ENCODE peak calls at places on chromosome 5, in five cellular contexts. One of them, this sample, is unnamed. For H3K27me3, the result is how much of the 10 kb centered on the place peaks cover.

GRCh38 chr5:150114102-150114641 is 27.8 kb upstream of the CSF1R start:
- DNase-seq in MM.1S: no peak
- DNase-seq in stomach: peak
- DNase-seq in AG04450: no peak
- DNase-seq in heart right ventricle: no peak
- DNase-seq in this sample: peak

GRCh38 chr5:158951951-158952545 is 147.7 kb downstream of the EBF1 start:
- DNase-seq in heart right ventricle: no peak
- DNase-seq in AG04450: no peak
- DNase-seq in stomach: no peak
- DNase-seq in MM.1S: no peak
- DNase-seq in this sample: no peak

GRCh38 chr5:139389701-139390638 is at the start of gene MZB1:
- DNase-seq in MM.1S: peak
- DNase-seq in stomach: no peak
- DNase-seq in heart right ventricle: no peak
- DNase-seq in AG04450: no peak
- DNase-seq in this sample: no peak

GRCh38 chr5:130102995-130103394 is 198.7 kb downstream of the CHSY3 start:
- DNase-seq in heart right ventricle: no peak
- DNase-seq in MM.1S: peak
- DNase-seq in stomach: no peak
- DNase-seq in AG04450: no peak
- DNase-seq in this sample: no peak

GRCh38 chr5:98110270-98110669 is 663.2 kb upstream of the RGMB start:
- DNase-seq in AG04450: peak
- DNase-seq in heart right ventricle: no peak
- DNase-seq in MM.1S: no peak
- DNase-seq in stomach: no peak
- DNase-seq in this sample: no peak

GRCh38 chr5:145846087-145846486 is 10.9 kb upstream of the PRELID2 start:
- DNase-seq in MM.1S: no peak
- DNase-seq in AG04450: no peak
- DNase-seq in stomach: no peak
- DNase-seq in heart right ventricle: no peak
- DNase-seq in this sample: no peak

GRCh38 chr5:15929616-15930303 is 249.8 kb downstream of the MARCHF11 start:
- DNase-seq in MM.1S: no peak
- DNase-seq in heart right ventricle: no peak
- DNase-seq in stomach: no peak
- DNase-seq in AG04450: peak
- DNase-seq in this sample: no peak

GRCh38 chr5:172700686-172701324 is 59.7 kb downstream of the NEURL1B start:
- DNase-seq in AG04450: no peak
- DNase-seq in stomach: no peak
- DNase-seq in MM.1S: no peak
- DNase-seq in heart right ventricle: no peak
- DNase-seq in this sample: no peak

GRCh38 chr5:3333105-3333504 is 262.5 kb upstream of the IRX1 start:
- DNase-seq in stomach: no peak
- DNase-seq in heart right ventricle: no peak
- DNase-seq in AG04450: no peak
- DNase-seq in MM.1S: no peak
- DNase-seq in this sample: no peak

GRCh38 chr5:32115985-32116384 is 58.1 kb downstream of the GOLPH3 start:
- DNase-seq in heart right ventricle: no peak
- DNase-seq in MM.1S: no peak
- DNase-seq in AG04450: no peak
- DNase-seq in stomach: no peak
- DNase-seq in this sample: no peak

GRCh38 chr5:95410269-95410668 is 19.1 kb downstream of the FAM81B start:
- DNase-seq in AG04450: no peak
- DNase-seq in stomach: no peak
- DNase-seq in MM.1S: no peak
- DNase-seq in heart right ventricle: no peak
- DNase-seq in this sample: no peak

GRCh38 chr5:104298518-104298917 is 735.9 kb upstream of the NUDT12 start:
- DNase-seq in heart right ventricle: no peak
- DNase-seq in stomach: no peak
- DNase-seq in MM.1S: peak
- DNase-seq in AG04450: no peak
- DNase-seq in this sample: no peak

GRCh38 chr5:7856855-7857254 is 5.9 kb upstream of the CFAP90 start:
- DNase-seq in MM.1S: peak
- DNase-seq in stomach: no peak
- DNase-seq in heart right ventricle: no peak
- DNase-seq in AG04450: no peak
- DNase-seq in this sample: peak

GRCh38 chr5:178664141-178664540 is 37.3 kb upstream of the CLK4 start:
- DNase-seq in AG04450: no peak
- DNase-seq in heart right ventricle: no peak
- DNase-seq in stomach: no peak
- DNase-seq in MM.1S: no peak
- DNase-seq in this sample: no peak

GRCh38 chr5:102903074-102903871 is 148.2 kb downstream of the PAM start:
- DNase-seq in heart right ventricle: no peak
- DNase-seq in stomach: no peak
- DNase-seq in AG04450: peak
- DNase-seq in MM.1S: no peak
- DNase-seq in this sample: no peak

GRCh38 chr5:32462618-32463017 is 18.1 kb upstream of the ZFR start:
- DNase-seq in AG04450: no peak
- DNase-seq in heart right ventricle: no peak
- DNase-seq in MM.1S: no peak
- DNase-seq in stomach: no peak
- DNase-seq in this sample: no peak

GRCh38 chr5:167671176-167671575 is 620.3 kb upstream of the WWC1 start:
- DNase-seq in AG04450: no peak
- DNase-seq in MM.1S: no peak
- DNase-seq in stomach: no peak
- DNase-seq in heart right ventricle: no peak
- DNase-seq in this sample: no peak

GRCh38 chr5:97096096-97096648 is 46.2 kb downstream of the LIX1 start:
- DNase-seq in stomach: no peak
- DNase-seq in MM.1S: no peak
- DNase-seq in heart right ventricle: no peak
- DNase-seq in AG04450: no peak
- DNase-seq in this sample: no peak

GRCh38 chr5:123705741-123706140 is 193.8 kb downstream of the CSNK1G3 start:
- DNase-seq in heart right ventricle: no peak
- DNase-seq in MM.1S: no peak
- DNase-seq in stomach: no peak
- DNase-seq in AG04450: no peak
- DNase-seq in this sample: no peak

GRCh38 chr5:53930457-53930856 is 370.0 kb downstream of the NDUFS4 start:
- DNase-seq in MM.1S: no peak
- DNase-seq in AG04450: no peak
- DNase-seq in stomach: no peak
- DNase-seq in heart right ventricle: no peak
- DNase-seq in this sample: no peak

GRCh38 chr5:10775646-10776045 is 14.6 kb upstream of the DAP start:
- DNase-seq in heart right ventricle: no peak
- DNase-seq in MM.1S: no peak
- DNase-seq in stomach: no peak
- DNase-seq in AG04450: no peak
- DNase-seq in this sample: no peak

GRCh38 chr5:16902846-16903245 is 33.2 kb downstream of the MYO10 start:
- DNase-seq in stomach: peak
- DNase-seq in MM.1S: no peak
- DNase-seq in heart right ventricle: no peak
- DNase-seq in AG04450: no peak
- DNase-seq in this sample: no peak

GRCh38 chr5:91464886-91465646 is 81.9 kb upstream of the ARRDC3 start:
- DNase-seq in heart right ventricle: no peak
- DNase-seq in MM.1S: no peak
- DNase-seq in stomach: no peak
- DNase-seq in AG04450: no peak
- DNase-seq in this sample: no peak

GRCh38 chr5:72205431-72206009 is 98.2 kb downstream of the MAP1B start:
- DNase-seq in heart right ventricle: no peak
- DNase-seq in AG04450: no peak
- DNase-seq in MM.1S: no peak
- DNase-seq in stomach: no peak
- DNase-seq in this sample: no peak

GRCh38 chr5:100789641-100790160 is 113.4 kb downstream of the ST8SIA4 start:
- DNase-seq in MM.1S: no peak
- DNase-seq in heart right ventricle: no peak
- DNase-seq in AG04450: no peak
- DNase-seq in stomach: no peak
- DNase-seq in this sample: no peak

GRCh38 chr5:154642499-154643245 is 112.5 kb upstream of the LARP1 start:
- DNase-seq in stomach: no peak
- DNase-seq in AG04450: no peak
- DNase-seq in heart right ventricle: no peak
- DNase-seq in MM.1S: peak
- DNase-seq in this sample: no peak

GRCh38 chr5:72188176-72188575 is 80.9 kb downstream of the MAP1B start:
- DNase-seq in stomach: no peak
- DNase-seq in heart right ventricle: no peak
- DNase-seq in AG04450: no peak
- DNase-seq in MM.1S: no peak
- DNase-seq in this sample: no peak

DNA sequence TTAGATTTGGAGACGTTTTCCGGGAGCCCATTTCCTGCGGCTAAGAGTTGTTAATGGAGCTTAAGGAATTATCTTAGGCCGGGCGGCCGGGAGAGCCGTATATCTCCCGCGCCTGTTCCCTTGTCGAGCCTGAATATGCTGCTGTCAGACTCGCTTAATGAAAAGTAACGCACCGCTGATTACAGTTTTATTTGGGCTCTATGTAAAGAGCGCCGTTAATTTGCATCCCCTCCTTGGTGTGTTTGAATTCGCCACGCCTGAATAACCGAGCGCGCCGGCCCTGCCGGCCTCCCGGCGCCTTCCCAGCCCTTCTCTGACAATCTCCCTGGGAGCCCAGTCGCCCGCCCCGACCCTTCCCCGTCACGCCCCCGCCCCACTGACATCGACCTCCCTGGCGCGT is 7.9 kb downstream of the IRX4 start:
- DNase-seq in MM.1S: no peak
- DNase-seq in AG04450: no peak
- DNase-seq in heart right ventricle: no peak
- DNase-seq in stomach: no peak
- DNase-seq in this sample: no peak
- H3K27me3 ChIP-seq in MM.1S: under half
- H3K27me3 ChIP-seq in AG04450: half or more
- H3K27me3 ChIP-seq in heart right ventricle: half or more
- H3K27me3 ChIP-seq in stomach: under half
- H3K27me3 ChIP-seq in this sample: half or more

GRCh38 chr5:77629553-77630245 is 8.8 kb downstream of the OTP start:
- DNase-seq in heart right ventricle: no peak
- DNase-seq in MM.1S: no peak
- DNase-seq in AG04450: no peak
- DNase-seq in stomach: no peak
- DNase-seq in this sample: no peak
- H3K27me3 ChIP-seq in heart right ventricle: half or more
- H3K27me3 ChIP-seq in MM.1S: under half
- H3K27me3 ChIP-seq in AG04450: half or more
- H3K27me3 ChIP-seq in stomach: under half
- H3K27me3 ChIP-seq in this sample: half or more

DNA sequence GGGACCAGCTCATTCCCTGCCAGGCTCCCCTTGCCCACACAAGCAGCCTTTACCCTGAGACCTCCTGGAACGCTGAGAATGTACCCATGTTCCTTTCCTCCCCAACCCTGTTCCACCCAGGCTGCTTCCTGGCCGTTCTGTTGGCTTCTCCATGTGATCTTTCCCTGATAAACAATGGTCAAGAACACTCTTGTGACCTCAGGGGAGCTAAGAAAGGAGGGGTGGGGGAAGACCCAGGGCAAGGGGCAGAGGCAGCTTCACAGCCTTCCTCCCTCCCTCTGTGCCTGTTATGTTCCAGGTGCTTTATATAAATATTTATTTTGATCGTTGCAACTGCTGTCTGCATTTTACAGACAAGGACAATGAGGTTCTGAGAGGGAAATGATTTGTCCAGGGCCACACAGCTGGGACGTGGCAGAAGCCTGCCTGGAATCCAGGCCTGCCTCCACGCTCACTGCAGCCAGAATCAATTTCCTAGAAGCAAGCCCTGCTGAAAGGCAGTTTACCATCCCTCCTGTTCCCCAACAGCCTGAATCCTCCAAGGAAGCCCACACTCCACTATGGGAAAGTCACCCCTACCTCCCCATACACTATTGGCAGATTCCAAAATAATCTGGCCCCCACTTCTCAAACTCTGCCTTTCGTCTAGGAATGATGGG is 3.9 kb downstream of the SHROOM1 start:
- DNase-seq in heart right ventricle: no peak
- DNase-seq in MM.1S: no peak
- DNase-seq in stomach: no peak
- DNase-seq in AG04450: no peak
- DNase-seq in this sample: no peak
- H3K27me3 ChIP-seq in heart right ventricle: half or more
- H3K27me3 ChIP-seq in MM.1S: under half
- H3K27me3 ChIP-seq in stomach: under half
- H3K27me3 ChIP-seq in AG04450: under half
- H3K27me3 ChIP-seq in this sample: under half

GRCh38 chr5:43039115-43039467 is 1.0 kb downstream of the ANXA2R start:
- DNase-seq in AG04450: no peak
- DNase-seq in MM.1S: no peak
- DNase-seq in stomach: no peak
- DNase-seq in heart right ventricle: no peak
- DNase-seq in this sample: no peak

GRCh38 chr5:43036856-43037711 is 3.0 kb downstream of the ANXA2R start:
- DNase-seq in stomach: no peak
- DNase-seq in AG04450: no peak
- DNase-seq in heart right ventricle: no peak
- DNase-seq in MM.1S: no peak
- DNase-seq in this sample: no peak

GRCh38 chr5:43037929-43038510 is 2.1 kb downstream of the ANXA2R start:
- DNase-seq in heart right ventricle: no peak
- DNase-seq in stomach: no peak
- DNase-seq in MM.1S: peak
- DNase-seq in AG04450: no peak
- DNase-seq in this sample: no peak

GRCh38 chr5:43039468-43040286 is 442 bp downstream of the ANXA2R start:
- DNase-seq in AG04450: no peak
- DNase-seq in heart right ventricle: peak
- DNase-seq in stomach: peak
- DNase-seq in MM.1S: peak
- DNase-seq in this sample: no peak

DNA sequence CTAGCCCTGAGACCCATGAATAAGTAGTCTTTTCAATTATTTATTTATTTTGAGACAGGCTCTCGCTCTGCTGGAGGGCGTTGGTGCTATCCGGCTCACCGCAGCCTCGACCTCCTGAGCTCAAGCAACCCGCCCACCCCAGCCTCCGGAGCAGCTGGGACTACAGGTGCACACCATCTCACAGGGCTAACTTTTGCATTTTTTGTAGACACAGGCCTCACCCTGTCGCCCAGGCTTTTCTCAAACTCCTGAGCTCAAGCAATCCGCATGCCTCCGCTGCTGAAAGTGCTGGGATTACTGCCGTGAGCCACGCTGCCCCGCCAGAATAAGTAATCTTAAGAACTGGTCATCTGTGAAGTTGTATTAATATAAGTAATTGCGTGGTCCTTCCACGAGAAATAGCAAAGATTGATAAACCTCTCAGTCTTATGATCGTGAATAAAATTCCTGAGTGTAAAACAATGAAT is 1.6 kb downstream of the ANXA2R start:
- DNase-seq in AG04450: no peak
- DNase-seq in MM.1S: peak
- DNase-seq in stomach: no peak
- DNase-seq in heart right ventricle: no peak
- DNase-seq in this sample: no peak
- H3K27me3 ChIP-seq in AG04450: under half
- H3K27me3 ChIP-seq in MM.1S: under half
- H3K27me3 ChIP-seq in stomach: under half
- H3K27me3 ChIP-seq in heart right ventricle: under half
- H3K27me3 ChIP-seq in this sample: under half

GRCh38 chr5:155728146-155728856 is 598.7 kb upstream of the SGCD start:
- DNase-seq in stomach: peak
- DNase-seq in AG04450: no peak
- DNase-seq in heart right ventricle: peak
- DNase-seq in MM.1S: no peak
- DNase-seq in this sample: peak
- H3K27me3 ChIP-seq in stomach: under half
- H3K27me3 ChIP-seq in AG04450: under half
- H3K27me3 ChIP-seq in heart right ventricle: half or more
- H3K27me3 ChIP-seq in MM.1S: under half
- H3K27me3 ChIP-seq in this sample: under half

This sample was measured in dorsolateral prefrontal cortex.